ENCODE peak calls at places on chromosomes 12 and 14, in nine cellular contexts. W, X, P, U, F, Z, M, B and O are unnamed samples.

GRCh38 chr12:61857968-61858367 is 402.2 kb upstream of the USP15 start:
- DNase-seq in W (no peak), X (no peak), P (no peak), U (no peak), F (no peak), Z (no peak), M (no peak), B (no peak), O (no peak)

GRCh38 chr12:4289334-4289878 is 15.8 kb downstream of the CCND2 start:
- DNase-seq in W (no peak), X (no peak), P (no peak), U (no peak), F (peak; percentile 48), Z (no peak), M (no peak), B (no peak), O (no peak)

GRCh38 chr12:16946691-16947090 is 340.7 kb upstream of the LMO3 start:
- DNase-seq in W (no peak), X (no peak), P (no peak), U (no peak), F (no peak), Z (no peak), M (no peak), B (no peak), O (no peak)

GRCh38 chr12:53781218-53781801 is 29.5 kb upstream of the CISTR start:
- DNase-seq in W (no peak), X (no peak), P (no peak), U (no peak), F (no peak), Z (no peak), M (no peak), B (no peak), O (no peak)

GRCh38 chr14:103247169-103247606 is 86.8 kb upstream of the EIF5 start:
- DNase-seq in W (peak; percentile 31), X (no peak), P (no peak), U (no peak), F (no peak), Z (no peak), M (no peak), B (no peak), O (no peak)

GRCh38 chr14:63474844-63475243 is 68.3 kb downstream of the PPP2R5E start:
- DNase-seq in W (no peak), X (no peak), P (no peak), U (no peak), F (no peak), Z (no peak), M (no peak), B (no peak), O (no peak)

GRCh38 chr12:38977132-38977531 is 71.7 kb upstream of the CPNE8 start:
- DNase-seq in W (no peak), X (no peak), P (no peak), U (no peak), F (no peak), Z (no peak), M (no peak), B (no peak), O (no peak)

GRCh38 chr12:25979563-25979962 is 21.1 kb downstream of the RASSF8 start:
- DNase-seq in W (no peak), X (no peak), P (no peak), U (no peak), F (peak; percentile 42), Z (no peak), M (no peak), B (no peak), O (no peak)

GRCh38 chr12:54394281-54394719 is 9.8 kb upstream of the ZNF385A start:
- DNase-seq in W (no peak), X (peak; percentile 57), P (peak; percentile 45), U (peak; percentile 87), F (no peak), Z (no peak), M (no peak), B (no peak), O (no peak)

GRCh38 chr14:96051642-96052540 is 12.7 kb downstream of the C14orf132 start:
- DNase-seq in W (no peak), X (no peak), P (peak; percentile 12), U (peak; percentile 14), F (no peak), Z (no peak), M (no peak), B (no peak), O (peak; percentile 52)

GRCh38 chr12:13891902-13892301 is 89.5 kb downstream of the GRIN2B start:
- DNase-seq in W (no peak), X (no peak), P (no peak), U (no peak), F (no peak), Z (no peak), M (no peak), B (no peak), O (no peak)

GRCh38 chr12:6345319-6346071 is 3.6 kb upstream of the TNFRSF1A start:
- DNase-seq in W (peak; percentile 94), X (no peak), P (peak; percentile 85), U (peak; percentile 87), F (peak; percentile 79), Z (no peak), M (no peak), B (no peak), O (peak; percentile 86)

GRCh38 chr14:31265701-31266398 is 58.3 kb upstream of the HECTD1 start:
- DNase-seq in W (no peak), X (no peak), P (no peak), U (peak; percentile 23), F (no peak), Z (no peak), M (no peak), B (no peak), O (no peak)

GRCh38 chr14:31261523-31261858 is 53.9 kb upstream of the HECTD1 start:
- DNase-seq in W (no peak), X (no peak), P (no peak), U (no peak), F (no peak), Z (no peak), M (no peak), B (no peak), O (no peak)

GRCh38 chr14:31261859-31262739 is 54.5 kb upstream of the HECTD1 start:
- DNase-seq in W (no peak), X (no peak), P (no peak), U (no peak), F (peak; percentile 77), Z (peak; percentile 65), M (no peak), B (no peak), O (no peak)

GRCh38 chr14:31266437-31267331 is 59.1 kb upstream of the HECTD1 start:
- DNase-seq in W (no peak), X (no peak), P (no peak), U (no peak), F (no peak), Z (no peak), M (no peak), B (no peak), O (no peak)

GRCh38 chr14:31263485-31264133 is 56.0 kb upstream of the HECTD1 start:
- DNase-seq in W (peak; percentile 95), X (peak; percentile 30), P (peak; percentile 47), U (no peak), F (peak; percentile 75), Z (peak; percentile 70), M (no peak), B (peak; percentile 21), O (no peak)
- TF ChIP-seq POLR2AphosphoS5 in W (peak; percentile 73), X (no peak), P (no peak), U (no peak), F (peak; percentile 64), Z (peak; percentile 13), M (no peak), B (no peak), O (no peak)

GRCh38 chr14:93963692-93964091 is 12.7 kb downstream of the ASB2 start:
- DNase-seq in W (no peak), X (no peak), P (no peak), U (no peak), F (no peak), Z (no peak), M (no peak), B (no peak), O (no peak)

GRCh38 chr14:93961610-93962009 is 14.8 kb downstream of the ASB2 start:
- DNase-seq in W (no peak), X (no peak), P (no peak), U (no peak), F (no peak), Z (no peak), M (no peak), B (no peak), O (no peak)

GRCh38 chr14:93964820-93965286 is 11.5 kb downstream of the ASB2 start:
- DNase-seq in W (no peak), X (no peak), P (no peak), U (no peak), F (no peak), Z (no peak), M (no peak), B (no peak), O (no peak)

GRCh38 chr14:93964281-93964680 is 12.1 kb downstream of the ASB2 start:
- DNase-seq in W (no peak), X (no peak), P (no peak), U (no peak), F (no peak), Z (no peak), M (no peak), B (no peak), O (no peak)

GRCh38 chr14:93962701-93963601 is 13.4 kb downstream of the ASB2 start:
- DNase-seq in W (no peak), X (peak; percentile 75), P (no peak), U (no peak), F (peak; percentile 52), Z (no peak), M (peak; percentile 47), B (no peak), O (peak; percentile 92)
- TF ChIP-seq POLR2AphosphoS5 in W (no peak), X (no peak), P (no peak), U (no peak), F (no peak), Z (no peak), M (no peak), B (no peak), O (no peak)

GRCh38 chr12:77256924-77257323 is 191.6 kb upstream of the E2F7 start:
- DNase-seq in W (no peak), X (no peak), P (no peak), U (no peak), F (no peak), Z (no peak), M (no peak), B (no peak), O (no peak)
- TF ChIP-seq POLR2AphosphoS5 in W (no peak), X (no peak), P (no peak), U (no peak), F (no peak), Z (no peak), M (no peak), B (no peak), O (no peak)

DNA sequence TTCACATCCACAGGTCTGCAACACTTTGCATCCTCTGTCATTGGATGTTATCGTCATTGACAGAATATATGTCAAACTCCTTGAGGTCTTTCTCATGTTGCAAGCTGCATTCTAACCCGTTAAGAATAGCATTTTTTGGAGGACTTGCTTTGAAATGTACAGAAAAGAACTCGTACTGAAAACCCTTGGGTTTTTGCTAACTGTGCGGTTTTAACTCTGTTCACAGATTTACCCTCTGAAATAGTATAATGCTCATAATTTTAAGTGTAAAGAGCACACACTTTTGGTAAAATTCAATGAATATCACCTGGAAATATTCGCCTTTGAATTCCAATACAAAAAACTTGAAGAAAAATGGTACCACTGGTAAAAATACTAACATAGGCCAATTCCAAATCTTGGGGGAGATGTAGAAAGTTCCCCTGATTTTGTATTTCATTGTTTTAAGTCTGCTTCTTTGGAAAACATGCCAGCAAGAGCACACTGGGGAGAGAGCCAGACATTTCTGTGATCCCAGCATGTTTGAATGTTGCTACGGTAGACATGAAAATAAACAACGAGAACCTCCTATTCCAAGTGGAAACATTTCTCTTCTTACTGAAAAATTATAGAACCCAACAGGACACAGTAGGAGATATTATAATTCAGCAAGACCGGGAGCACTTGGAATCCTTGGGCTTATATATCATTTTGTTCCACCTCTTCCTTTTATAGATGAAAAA is 446.0 kb downstream of the AEBP2 start:
- DNase-seq in W (no peak), X (no peak), P (no peak), U (no peak), F (no peak), Z (no peak), M (no peak), B (no peak), O (no peak)
- TF ChIP-seq POLR2AphosphoS5 in W (no peak), X (no peak), P (no peak), U (no peak), F (no peak), Z (no peak), M (no peak), B (no peak), O (no peak)